ENCODE peak calls at places on chromosomes 16 and 17, in nine cellular contexts. R, N, P, E, W, Q, X, L and J are unnamed samples.

GRCh38 chr16:58461640-58462039 is 38.3 kb upstream of the NDRG4 start:
- DNase-seq in R (no peak), N (no peak), E (no peak), P (no peak), X (no peak), Q (no peak), L (no peak), W (no peak), J (no peak)

GRCh38 chr16:56332464-56333079 is 92.8 kb downstream of the AMFR start:
- DNase-seq in W (peak; percentile 71), R (peak; percentile 81), X (no peak), E (peak; percentile 75), L (no peak), N (no peak), Q (no peak), P (peak; percentile 93), J (no peak)

GRCh38 chr16:86029131-86029741 is 130.3 kb downstream of the IRF8 start:
- DNase-seq in R (peak; percentile 34), E (peak; percentile 62), L (no peak), Q (no peak), P (no peak), X (peak; percentile 12), N (no peak), W (peak; percentile 57), J (no peak)

GRCh38 chr16:57999366-57999970 is 1.0 kb downstream of the ZNF319 start:
- DNase-seq in X (no peak), N (peak; percentile 58), Q (no peak), L (no peak), P (no peak), R (peak; percentile 34), E (no peak), W (peak; percentile 47), J (no peak)

GRCh38 chr17:4594406-4595349 is 10.3 kb downstream of the SMTNL2 start:
- DNase-seq in L (no peak), R (peak; percentile 58), P (peak; percentile 90), X (no peak), W (no peak), Q (no peak), E (peak; percentile 81), N (peak; percentile 56), J (no peak)

GRCh38 chr16:88442811-88443576 is 10.1 kb upstream of the ZFPM1 start:
- DNase-seq in Q (no peak), W (peak; percentile 94), E (peak; percentile 89), P (peak; percentile 85), N (peak; percentile 85), L (peak; percentile 85), R (peak; percentile 96), X (peak; percentile 83), J (no peak)

GRCh38 chr16:70478912-70479341 is 24.5 kb downstream of the FCSK start:
- DNase-seq in X (no peak), L (no peak), R (no peak), N (no peak), P (peak; percentile 54), W (no peak), Q (no peak), E (no peak), J (no peak)

GRCh38 chr17:82098939-82099765 is 1.1 kb upstream of the FASN start:
- DNase-seq in P (no peak), L (peak; percentile 28), X (no peak), E (no peak), Q (no peak), R (no peak), W (no peak), N (no peak), J (no peak)

GRCh38 chr17:56148333-56148732 is 4.9 kb upstream of the ANKFN1 start:
- DNase-seq in L (no peak), R (no peak), P (no peak), E (no peak), N (no peak), W (no peak), X (no peak), Q (no peak), J (no peak)

GRCh38 chr17:60640503-60640902 is 37.1 kb upstream of the BCAS3 start:
- DNase-seq in L (no peak), E (no peak), R (no peak), P (no peak), Q (no peak), W (no peak), X (no peak), N (no peak), J (no peak)

GRCh38 chr17:16300554-16300953 is 52.7 kb downstream of the CENPV start:
- DNase-seq in N (no peak), W (no peak), L (no peak), P (no peak), E (no peak), Q (no peak), X (no peak), R (no peak), J (no peak)

GRCh38 chr17:67011527-67012175 is 32.7 kb upstream of the CACNG1 start:
- DNase-seq in P (no peak), X (no peak), N (no peak), L (no peak), E (no peak), Q (no peak), R (no peak), W (no peak), J (no peak)

GRCh38 chr16:21654881-21655280 is 2.5 kb upstream of the IGSF6 start:
- DNase-seq in L (no peak), W (no peak), P (no peak), E (no peak), X (no peak), N (no peak), R (no peak), Q (no peak), J (no peak)

GRCh38 chr17:4734857-4735475 is 3.7 kb downstream of the MED11 start:
- DNase-seq in Q (no peak), R (no peak), W (no peak), X (no peak), L (no peak), E (no peak), P (no peak), N (no peak), J (no peak)

GRCh38 chr16:86059253-86060171 is 160.6 kb downstream of the IRF8 start:
- DNase-seq in E (no peak), Q (no peak), X (no peak), L (no peak), N (no peak), R (no peak), P (no peak), W (no peak), J (no peak)

GRCh38 chr17:31561469-31562412 is 170.3 kb downstream of the RAB11FIP4 start:
- DNase-seq in N (no peak), R (no peak), E (no peak), Q (no peak), P (no peak), W (peak; percentile 38), X (no peak), L (no peak), J (no peak)

GRCh38 chr17:21285164-21286065 is 904 bp downstream of the MAP2K3 start:
- DNase-seq in R (no peak), N (no peak), X (no peak), L (no peak), P (no peak), E (peak; percentile 70), W (no peak), Q (no peak), J (no peak)

GRCh38 chr16:11985250-11985649 is 8.7 kb downstream of the SNX29 start:
- DNase-seq in N (no peak), E (no peak), R (no peak), W (no peak), Q (no peak), X (no peak), P (no peak), L (no peak), J (no peak)

GRCh38 chr17:4499431-4500187 is 928 bp downstream of the SPNS2 start:
- DNase-seq in Q (no peak), P (peak; percentile 69), W (no peak), L (no peak), N (peak; percentile 52), R (no peak), E (no peak), X (peak; percentile 30), J (no peak)

GRCh38 chr16:87733190-87733589 is 32.6 kb downstream of the KLHDC4 start:
- DNase-seq in R (no peak), L (no peak), P (no peak), E (no peak), N (peak; percentile 36), X (no peak), Q (no peak), W (no peak), J (no peak)

GRCh38 chr17:9488556-9488955 is 87.1 kb downstream of the STX8 start:
- DNase-seq in N (no peak), P (no peak), R (no peak), L (no peak), W (no peak), X (no peak), Q (no peak), E (no peak), J (no peak)

GRCh38 chr17:79793924-79794304 is 3.0 kb downstream of the CBX8 start:
- DNase-seq in L (no peak), R (no peak), P (peak; percentile 92), X (no peak), Q (no peak), N (no peak), W (peak; percentile 93), E (no peak), J (no peak)

GRCh38 chr17:39591958-39592954 is 15.5 kb downstream of the NEUROD2 start:
- DNase-seq in N (peak; percentile 69), Q (no peak), X (no peak), P (peak; percentile 86), W (no peak), L (no peak), E (no peak), R (peak; percentile 94), J (no peak)

GRCh38 chr17:33560165-33560564 is 267.1 kb upstream of the ASIC2 start:
- DNase-seq in L (no peak), N (no peak), Q (peak; percentile 25), R (peak; percentile 20), E (no peak), X (no peak), P (no peak), W (no peak), J (no peak)

GRCh38 chr17:34651267-34651955 is 72.0 kb downstream of the TMEM132E start:
- DNase-seq in E (no peak), N (no peak), L (no peak), X (no peak), Q (no peak), W (no peak), R (no peak), P (no peak), J (no peak)

GRCh38 chr16:79651363-79651762 is 50.8 kb upstream of the MAF start:
- DNase-seq in P (no peak), Q (no peak), E (no peak), X (no peak), W (peak; percentile 71), L (no peak), R (peak; percentile 81), N (no peak), J (no peak)

GRCh38 chr16:50216231-50216630 is 50.1 kb upstream of the ADCY7 start:
- DNase-seq in R (no peak), W (no peak), E (no peak), N (no peak), L (no peak), X (no peak), Q (no peak), P (no peak), J (no peak)

GRCh38 chr16:88634141-88634993 is 4.0 kb upstream of the IL17C start:
- DNase-seq in X (peak; percentile 71), R (no peak), N (peak; percentile 76), W (peak; percentile 68), Q (no peak), L (no peak), P (peak; percentile 85), E (peak; percentile 89), J (peak; percentile 45)

GRCh38 chr17:64778367-64779290 is 116.5 kb upstream of the SMURF2 start:
- DNase-seq in R (no peak), N (no peak), Q (no peak), X (peak; percentile 47), E (peak; percentile 76), L (peak; percentile 56), P (peak; percentile 76), W (peak; percentile 31), J (no peak)

GRCh38 chr16:46889245-46889941 is 5.2 kb downstream of the GPT2 start:
- DNase-seq in Q (no peak), W (no peak), N (no peak), R (no peak), E (no peak), X (no peak), P (no peak), L (no peak), J (no peak)

GRCh38 chr16:55406651-55407050 is 72.3 kb upstream of the MMP2 start:
- DNase-seq in X (no peak), P (no peak), Q (no peak), N (no peak), W (no peak), E (no peak), L (no peak), R (no peak), J (no peak)